ENCODE peak calls at places on chromosomes 1 and 21, in six cellular contexts. E, R, V, U, K and W are unnamed samples.

GRCh38 chr1:77378723-77379533 is 97.1 kb downstream of the AK5 start:
- DNase-seq in K (no peak), U (no peak), V (no peak), E (peak), R (no peak), W (no peak)

GRCh38 chr1:59827055-59827643 is 12.4 kb downstream of the HOOK1 start:
- DNase-seq in R (no peak), U (no peak), V (no peak), K (no peak), E (no peak), W (no peak)

GRCh38 chr1:220880726-220881506 is 1.7 kb downstream of the HLX start:
- DNase-seq in V (no peak), K (peak), U (peak), R (no peak), E (peak), W (no peak)

GRCh38 chr1:46818591-46818990 is 19.7 kb downstream of the CYP4B1 start:
- DNase-seq in E (no peak), U (no peak), K (no peak), R (no peak), V (no peak), W (no peak)

GRCh38 chr1:8745749-8746390 is 71.6 kb downstream of the RERE start:
- DNase-seq in V (no peak), U (no peak), K (no peak), R (no peak), E (no peak), W (no peak)

GRCh38 chr1:169250022-169250421 is 117.6 kb downstream of the NME7 start:
- DNase-seq in V (no peak), E (peak), R (no peak), K (no peak), U (no peak), W (no peak)

GRCh38 chr1:88640060-88640459 is 44.0 kb upstream of the PKN2 start:
- DNase-seq in R (no peak), U (no peak), V (no peak), K (no peak), E (no peak), W (no peak)

GRCh38 chr21:42737969-42738590 is 84.7 kb downstream of the PDE9A start:
- DNase-seq in E (no peak), K (no peak), R (no peak), U (peak), V (no peak), W (no peak)

GRCh38 chr1:102578806-102579205 is 529.5 kb downstream of the COL11A1 start:
- DNase-seq in V (no peak), R (no peak), E (no peak), K (no peak), U (no peak), W (no peak)

GRCh38 chr1:109687641-109688499 is at the start of gene GSTM1:
- DNase-seq in U (peak), R (peak), V (no peak), E (peak), K (peak), W (no peak)
- TF ChIP-seq CTCF in U (no peak), R (peak), V (no peak), E (peak), K (peak), W (no peak)

GRCh38 chr1:3610165-3610822 is 1.0 kb downstream of the MEGF6 start:
- DNase-seq in V (no peak), R (no peak), E (no peak), K (peak), U (no peak), W (no peak)

GRCh38 chr1:3609769-3610157 is 1.5 kb downstream of the MEGF6 start:
- DNase-seq in U (no peak), K (peak), R (no peak), V (no peak), E (no peak), W (no peak)

GRCh38 chr1:3611170-3612019 is at the start of gene MEGF6:
- DNase-seq in K (peak), U (peak), R (no peak), E (peak), V (no peak), W (peak)

GRCh38 chr1:3610823-3611169 is 512 bp downstream of the MEGF6 start:
- DNase-seq in E (no peak), R (no peak), U (no peak), K (no peak), V (no peak), W (no peak)

DNA sequence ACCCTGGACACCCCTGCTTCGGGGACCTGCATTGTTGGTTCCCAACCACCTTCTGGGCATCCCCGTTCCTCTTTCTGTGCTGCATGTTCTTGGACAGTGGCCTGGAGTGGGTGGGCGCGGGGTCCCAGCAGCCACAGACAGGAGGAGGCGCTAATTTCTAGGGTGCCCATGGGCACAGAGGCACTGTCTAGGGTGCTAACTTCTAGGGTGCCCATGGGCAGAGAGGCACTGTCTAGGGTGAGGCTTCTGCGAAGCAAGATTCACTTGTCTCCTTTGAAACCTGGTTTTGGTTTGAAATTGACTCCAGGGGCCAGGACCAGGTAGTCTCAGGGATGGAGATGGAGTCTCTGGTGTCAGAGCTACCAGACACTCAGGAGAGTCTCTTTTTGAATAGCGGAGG is 815 bp upstream of the MEGF6 start:
- DNase-seq in K (no peak), V (no peak), E (no peak), U (no peak), R (no peak), W (no peak)
- H3K4me3 ChIP-seq in K (no peak), V (no peak), E (no peak), U (no peak), R (no peak), W (no peak)

DNA sequence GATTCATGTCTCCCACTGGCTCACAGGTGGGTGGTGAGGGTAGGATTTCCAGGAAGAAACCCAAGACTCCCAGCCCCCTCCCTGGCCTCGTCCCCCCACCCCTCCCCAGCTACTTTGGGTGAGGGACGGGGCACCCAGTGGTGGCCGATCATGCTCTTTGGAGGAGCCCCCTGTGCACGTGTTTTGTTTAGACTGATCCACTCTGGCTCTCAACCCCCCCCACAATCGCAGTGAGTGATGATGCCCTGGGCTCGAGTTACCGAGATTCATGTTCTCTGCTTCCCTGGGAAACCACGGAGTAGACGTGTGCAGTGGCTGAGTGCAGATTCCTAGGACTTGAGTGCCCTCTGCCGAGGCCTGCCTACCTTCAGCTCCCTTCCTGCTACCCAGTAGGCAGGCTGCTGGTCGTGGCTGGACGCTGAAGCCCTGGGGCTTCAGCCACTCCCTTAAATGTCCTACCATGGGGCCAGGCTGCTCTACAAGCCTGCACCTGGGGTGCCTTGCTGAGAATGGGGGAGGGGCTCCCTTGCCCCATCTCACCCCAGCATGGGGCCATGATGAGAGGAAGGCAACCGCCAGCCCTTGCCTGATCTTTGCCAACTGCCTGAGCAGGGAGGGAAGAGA is 3.9 kb upstream of the GRIK3 start:
- DNase-seq in K (peak), R (no peak), U (no peak), V (no peak), E (no peak), W (peak)
- TF ChIP-seq CTCF in K (peak), R (no peak), U (no peak), V (no peak), E (no peak), W (peak)

GRCh38 chr1:85583355-85584263 is 3.0 kb downstream of the CCN1 start:
- DNase-seq in K (no peak), E (no peak), R (no peak), U (no peak), V (no peak), W (no peak)
- H3K4me3 ChIP-seq in K (peak), E (peak), R (peak), U (peak), V (no peak), W (no peak)

GRCh38 chr1:81549588-81550127 is 251.1 kb upstream of the ADGRL2 start:
- DNase-seq in R (peak), E (peak), U (no peak), V (peak), K (peak), W (peak)
- TF ChIP-seq CTCF in R (peak), E (peak), U (no peak), V (peak), K (peak), W (peak)

GRCh38 chr1:244449936-244450508 is 1.7 kb downstream of the ADSS2 start:
- DNase-seq in E (no peak), R (no peak), V (no peak), U (no peak), K (peak), W (no peak)

GRCh38 chr1:244451539-244451950 is at the start of gene ADSS2:
- DNase-seq in K (no peak), U (peak), R (no peak), V (no peak), E (no peak), W (no peak)

GRCh38 chr1:244450597-244451538 is 841 bp downstream of the ADSS2 start:
- DNase-seq in V (peak), R (no peak), K (peak), U (peak), E (peak), W (peak)

GRCh38 chr1:244454412-244454811 is 2.7 kb upstream of the ADSS2 start:
- DNase-seq in U (no peak), V (no peak), K (no peak), R (no peak), E (no peak), W (no peak)

GRCh38 chr1:244451951-244452795 is 464 bp upstream of the ADSS2 start:
- DNase-seq in U (peak), V (peak), K (peak), E (peak), R (peak), W (peak)
- H3K4me3 ChIP-seq in U (peak), V (peak), K (peak), E (peak), R (peak), W (peak)

GRCh38 chr1:110462964-110463363 is 12.0 kb downstream of the PROK1 start:
- DNase-seq in E (no peak), R (no peak), K (no peak), U (no peak), V (no peak), W (no peak)
- TF ChIP-seq CTCF in E (no peak), R (peak), K (peak), U (no peak), V (no peak), W (no peak)

DNA sequence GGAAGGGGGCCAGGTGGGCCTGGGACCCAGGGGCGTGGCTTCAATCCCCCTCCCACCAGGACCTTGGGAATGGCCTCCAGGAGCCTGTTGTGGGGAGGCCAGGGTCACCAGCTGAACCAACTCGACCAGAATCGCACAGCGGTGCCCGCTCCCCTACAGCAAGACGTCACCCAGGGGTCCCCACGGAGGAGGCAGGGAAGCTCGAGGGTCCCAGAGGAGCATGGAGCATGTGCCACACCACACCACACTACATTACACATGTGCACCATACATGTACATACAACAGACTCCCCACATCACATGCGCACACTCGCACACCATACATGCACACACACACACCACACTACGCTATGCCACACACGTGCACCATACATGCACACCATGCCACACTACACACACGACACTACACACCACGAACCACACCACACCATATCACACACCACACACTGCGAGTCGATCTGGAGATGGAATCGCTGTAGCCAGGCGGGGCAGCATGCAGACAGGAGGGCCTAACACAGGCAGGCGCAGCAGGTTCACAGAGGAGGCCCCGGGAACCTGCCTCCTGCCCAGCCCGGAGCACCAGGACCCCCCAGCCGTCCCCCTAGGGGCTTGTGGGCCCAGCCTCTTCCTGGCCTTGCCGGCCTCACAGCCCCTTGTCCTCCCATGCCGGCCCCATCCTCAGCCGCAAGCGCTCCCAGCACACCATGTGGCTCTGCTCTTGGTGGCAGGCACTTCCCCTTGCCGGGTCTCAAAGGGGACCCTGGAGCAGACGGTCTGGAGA is 596 bp downstream of the ITGB2 start:
- DNase-seq in U (no peak), E (no peak), V (no peak), K (no peak), R (no peak), W (peak)
- H3K4me3 ChIP-seq in U (peak), E (no peak), V (no peak), K (no peak), R (no peak), W (peak)